ENCODE peak calls at places on chromosomes 2 and 18, in ten cellular contexts. F, N, L, W, T, C, P, Q, D and G are unnamed samples.
A peak's percentile ranks its signal among the peaks of the same experiment; 100 is the strongest.

GRCh38 chr2:160225722-160226121 is 25.6 kb upstream of the ITGB6 start:
- DNase-seq in F (no peak), N (no peak), L (no peak), W (no peak), T (no peak), C (no peak), P (no peak), Q (no peak), D (no peak), G (no peak)

GRCh38 chr2:224036731-224037376 is 2.2 kb downstream of the SERPINE2 start:
- DNase-seq in F (no peak), N (peak; percentile 26), L (no peak), W (no peak), T (no peak), C (no peak), P (no peak), Q (no peak), D (no peak), G (no peak)

GRCh38 chr18:76080430-76080829 is 414.6 kb downstream of the ZNF516 start:
- DNase-seq in F (no peak), N (no peak), L (no peak), W (no peak), T (no peak), C (no peak), P (no peak), Q (no peak), D (no peak), G (no peak)

GRCh38 chr2:101432411-101433181 is 42.3 kb downstream of the RFX8 start:
- DNase-seq in F (no peak), N (no peak), L (no peak), W (no peak), T (peak; percentile 22), C (no peak), P (no peak), Q (no peak), D (no peak), G (no peak)

GRCh38 chr18:12534820-12535219 is 123.1 kb downstream of the SPIRE1 start:
- DNase-seq in F (no peak), N (no peak), L (no peak), W (no peak), T (no peak), C (no peak), P (no peak), Q (no peak), D (no peak), G (no peak)

GRCh38 chr2:191347881-191348280 is 102.7 kb downstream of the MYO1B start:
- DNase-seq in F (no peak), N (no peak), L (no peak), W (no peak), T (no peak), C (no peak), P (no peak), Q (no peak), D (no peak), G (no peak)

GRCh38 chr2:242030226-242030575 is 160.7 kb downstream of the RTP5 start:
- DNase-seq in F (no peak), N (no peak), L (no peak), W (no peak), T (no peak), C (no peak), P (no peak), Q (no peak), D (no peak), G (no peak)

GRCh38 chr2:239282448-239283287 is 118.2 kb downstream of the HDAC4 start:
- DNase-seq in F (no peak), N (no peak), L (peak; percentile 7), W (no peak), T (no peak), C (no peak), P (no peak), Q (no peak), D (no peak), G (no peak)

GRCh38 chr2:232523682-232524597 is 2.0 kb upstream of the CHRND start:
- DNase-seq in F (peak; percentile 69), N (peak; percentile 11), L (no peak), W (no peak), T (peak; percentile 88), C (peak; percentile 39), P (no peak), Q (peak; percentile 23), D (peak; percentile 62), G (no peak)

GRCh38 chr2:102635317-102635716 is 16.0 kb downstream of the SLC9A2 start:
- DNase-seq in F (no peak), N (no peak), L (no peak), W (no peak), T (no peak), C (no peak), P (no peak), Q (no peak), D (no peak), G (no peak)

GRCh38 chr2:191155608-191156071 is 4.8 kb upstream of the STAT4 start:
- DNase-seq in F (no peak), N (peak; percentile 49), L (no peak), W (peak; percentile 17), T (peak; percentile 91), C (no peak), P (no peak), Q (peak; percentile 21), D (peak; percentile 9), G (peak; percentile 44)

GRCh38 chr2:10783421-10783820 is 29.2 kb downstream of the PDIA6 start:
- DNase-seq in F (no peak), N (no peak), L (no peak), W (no peak), T (no peak), C (no peak), P (no peak), Q (no peak), D (no peak), G (no peak)

GRCh38 chr2:176155341-176156044 is 1.6 kb upstream of the HOXD3 start:
- DNase-seq in F (no peak), N (no peak), L (no peak), W (no peak), T (no peak), C (no peak), P (no peak), Q (no peak), D (no peak), G (no peak)

GRCh38 chr2:131168578-131168977 is 40.8 kb upstream of the POTEE start:
- DNase-seq in F (no peak), N (no peak), L (no peak), W (no peak), T (no peak), C (no peak), P (no peak), Q (no peak), D (no peak), G (no peak)

GRCh38 chr2:238912228-238912915 is 64.5 kb downstream of the TWIST2 start:
- DNase-seq in F (no peak), N (no peak), L (peak; percentile 13), W (no peak), T (no peak), C (no peak), P (peak; percentile 7), Q (no peak), D (no peak), G (no peak)

GRCh38 chr2:133293544-133294270 is 274.6 kb downstream of the NCKAP5 start:
- DNase-seq in F (no peak), N (no peak), L (no peak), W (peak; percentile 75), T (no peak), C (no peak), P (no peak), Q (no peak), D (no peak), G (no peak)

GRCh38 chr2:227703961-227704360 is 13.9 kb downstream of the SLC19A3 start:
- DNase-seq in F (no peak), N (peak; percentile 11), L (no peak), W (no peak), T (peak; percentile 48), C (no peak), P (no peak), Q (no peak), D (no peak), G (no peak)

GRCh38 chr2:111100087-111100764 is 20.5 kb upstream of the BCL2L11 start:
- DNase-seq in F (no peak), N (no peak), L (no peak), W (no peak), T (no peak), C (no peak), P (no peak), Q (no peak), D (peak; percentile 23), G (no peak)

GRCh38 chr18:28357785-28358401 is 181.0 kb upstream of the CDH2 start:
- DNase-seq in F (no peak), N (no peak), L (no peak), W (no peak), T (peak; percentile 72), C (no peak), P (no peak), Q (no peak), D (no peak), G (peak; percentile 4)

GRCh38 chr18:39414009-39414700 is 1848.6 kb upstream of the CELF4 start:
- DNase-seq in F (no peak), N (peak; percentile 38), L (no peak), W (no peak), T (peak; percentile 5), C (no peak), P (no peak), Q (no peak), D (no peak), G (no peak)

GRCh38 chr2:190598621-190599020 is 50.3 kb upstream of the NAB1 start:
- DNase-seq in F (no peak), N (no peak), L (no peak), W (no peak), T (no peak), C (no peak), P (no peak), Q (no peak), D (no peak), G (no peak)

GRCh38 chr2:222568866-222569265 is 87.0 kb downstream of the FARSB start:
- DNase-seq in F (no peak), N (no peak), L (peak; percentile 43), W (no peak), T (no peak), C (no peak), P (no peak), Q (no peak), D (no peak), G (no peak)

GRCh38 chr18:3538456-3538855 is 88.5 kb downstream of the TGIF1 start:
- DNase-seq in F (no peak), N (no peak), L (no peak), W (no peak), T (no peak), C (no peak), P (no peak), Q (no peak), D (no peak), G (no peak)

GRCh38 chr2:9773905-9774239 is 69.4 kb upstream of the TAF1B start:
- DNase-seq in F (no peak), N (no peak), L (no peak), W (no peak), T (no peak), C (no peak), P (no peak), Q (no peak), D (no peak), G (no peak)

GRCh38 chr18:62678847-62679535 is 36.4 kb upstream of the PHLPP1 start:
- DNase-seq in F (no peak), N (no peak), L (no peak), W (no peak), T (no peak), C (no peak), P (no peak), Q (no peak), D (no peak), G (no peak)

GRCh38 chr2:20514596-20515269 is 67.9 kb downstream of the RHOB start:
- DNase-seq in F (no peak), N (no peak), L (peak; percentile 73), W (no peak), T (peak; percentile 86), C (no peak), P (peak; percentile 69), Q (no peak), D (no peak), G (no peak)

GRCh38 chr2:231185050-231185725 is 13.2 kb upstream of the ARMC9 start:
- DNase-seq in F (no peak), N (no peak), L (peak; percentile 62), W (no peak), T (no peak), C (no peak), P (peak; percentile 43), Q (no peak), D (no peak), G (no peak)